ENCODE peak calls at places on chromosomes 2 and 18, in eight cellular contexts. N is heart right ventricle; Y is GM13976; Q is CD4-positive, alpha-beta T cell; G is glutamatergic neuron; I is progenitor cell of endocrine pancreas; K is adrenal gland; X is hepatocyte. L is an unnamed sample.

GRCh38 chr2:163752252-163752651 is 16.4 kb upstream of the FIGN start:
- DNase-seq in Y (no peak), N (no peak), I (no peak), G (no peak), Q (no peak), K (no peak), X (no peak), L (no peak)

GRCh38 chr18:29145993-29146539 is 969.1 kb upstream of the CDH2 start:
- DNase-seq in Y (no peak), K (no peak), X (no peak), I (no peak), Q (no peak), N (no peak), G (no peak), L (no peak)

GRCh38 chr2:78979380-78980238 is 45.9 kb upstream of the REG3G start:
- DNase-seq in K (peak), X (peak), G (peak), N (no peak), I (peak), Q (no peak), Y (peak), L (no peak)

GRCh38 chr18:46458472-46458871 is 198.5 kb downstream of the LOXHD1 start:
- DNase-seq in K (no peak), Y (no peak), N (no peak), G (no peak), I (no peak), X (no peak), Q (no peak), L (no peak)

GRCh38 chr2:8794923-8795825 is 42.2 kb downstream of the KIDINS220 start:
- DNase-seq in X (no peak), Q (no peak), Y (no peak), I (no peak), G (no peak), N (no peak), K (no peak), L (no peak)

GRCh38 chr2:141560723-141561122 is 570.1 kb downstream of the LRP1B start:
- DNase-seq in Y (no peak), X (no peak), K (no peak), Q (no peak), N (no peak), I (no peak), G (no peak), L (no peak)

GRCh38 chr2:56014075-56014730 is 90.6 kb upstream of the EFEMP1 start:
- DNase-seq in N (no peak), G (no peak), I (no peak), Y (no peak), X (no peak), Q (no peak), K (no peak), L (no peak)

GRCh38 chr2:219507555-219508443 is 6.5 kb upstream of the ASIC4 start:
- DNase-seq in G (no peak), I (no peak), X (no peak), Q (no peak), K (no peak), Y (no peak), N (no peak), L (no peak)

GRCh38 chr2:160334028-160334729 is 134.1 kb upstream of the ITGB6 start:
- DNase-seq in N (no peak), Q (no peak), G (no peak), X (no peak), K (no peak), Y (no peak), I (no peak), L (no peak)

GRCh38 chr2:240626531-240627300 is 1.4 kb downstream of the GPR35 start:
- DNase-seq in Q (peak), K (no peak), Y (no peak), X (peak), G (no peak), N (no peak), I (no peak), L (peak)

GRCh38 chr2:221571391-221572179 is 519 bp downstream of the EPHA4 start:
- DNase-seq in Q (peak), K (peak), X (peak), G (peak), N (peak), Y (peak), I (peak), L (peak)

GRCh38 chr2:231348703-231349373 is 46.7 kb upstream of the B3GNT7 start:
- DNase-seq in N (no peak), G (no peak), Y (no peak), K (no peak), X (no peak), Q (no peak), I (no peak), L (no peak)

GRCh38 chr2:190136259-190136658 is 73.7 kb upstream of the MSTN start:
- DNase-seq in Q (no peak), Y (no peak), N (no peak), G (no peak), K (no peak), I (no peak), X (peak), L (no peak)

GRCh38 chr2:229996320-229996719 is 72.4 kb downstream of the SLC16A14 start:
- DNase-seq in K (no peak), Y (no peak), G (no peak), X (no peak), I (no peak), Q (no peak), N (no peak), L (no peak)

GRCh38 chr2:58638256-58638795 is 397.2 kb upstream of the FANCL start:
- DNase-seq in N (no peak), X (no peak), K (no peak), Q (no peak), G (no peak), Y (no peak), I (no peak), L (no peak)

GRCh38 chr2:62149708-62150107 is 46.2 kb upstream of the B3GNT2 start:
- DNase-seq in Q (no peak), N (no peak), K (peak), Y (no peak), G (no peak), I (no peak), X (peak), L (no peak)

GRCh38 chr2:20480913-20481312 is 34.0 kb downstream of the RHOB start:
- DNase-seq in I (no peak), G (no peak), Y (no peak), K (peak), N (no peak), X (no peak), Q (no peak), L (no peak)

GRCh38 chr2:188787661-188788044 is 186.5 kb upstream of the COL3A1 start:
- DNase-seq in N (no peak), X (peak), Y (no peak), I (no peak), Q (no peak), G (no peak), K (no peak), L (no peak)

GRCh38 chr18:76450912-76451421 is 44.1 kb downstream of the ZNF516 start:
- DNase-seq in G (no peak), Q (no peak), K (peak), X (peak), I (no peak), N (peak), Y (peak), L (no peak)

GRCh38 chr2:17539596-17539992 is 902 bp upstream of the VSNL1 start:
- DNase-seq in I (no peak), G (peak), K (no peak), Q (no peak), Y (peak), N (peak), X (peak), L (no peak)

GRCh38 chr2:20567159-20567925 is 83.6 kb downstream of the HS1BP3 start:
- DNase-seq in K (no peak), I (no peak), Q (no peak), Y (no peak), X (no peak), G (no peak), N (no peak), L (no peak)

GRCh38 chr2:98086491-98087446 is at the start of gene VWA3B:
- DNase-seq in I (peak), K (peak), N (peak), X (peak), Q (no peak), G (peak), Y (peak), L (peak)

GRCh38 chr2:161886248-161886647 is 187.8 kb downstream of the DPP4 start:
- DNase-seq in K (no peak), G (no peak), Y (no peak), X (no peak), I (no peak), N (no peak), Q (no peak), L (no peak)

GRCh38 chr2:216713691-216714411 is 18.5 kb upstream of the IGFBP5 start:
- DNase-seq in N (peak), K (peak), G (no peak), Y (no peak), X (peak), I (no peak), Q (no peak), L (no peak)

GRCh38 chr2:109615637-109616144 is 1.5 kb downstream of the SOWAHC start:
- DNase-seq in K (no peak), N (no peak), Q (no peak), I (no peak), Y (no peak), X (no peak), G (peak), L (no peak)
- TF ChIP-seq CTCF in K (no peak), N (no peak), Q (no peak), I (no peak), Y (no peak), X (peak), G (no peak), L (no peak)

GRCh38 chr18:1564793-1565192 is 660.1 kb downstream of the ADCYAP1 start:
- DNase-seq in Y (no peak), X (no peak), K (no peak), I (no peak), G (no peak), N (no peak), Q (no peak), L (no peak)

DNA sequence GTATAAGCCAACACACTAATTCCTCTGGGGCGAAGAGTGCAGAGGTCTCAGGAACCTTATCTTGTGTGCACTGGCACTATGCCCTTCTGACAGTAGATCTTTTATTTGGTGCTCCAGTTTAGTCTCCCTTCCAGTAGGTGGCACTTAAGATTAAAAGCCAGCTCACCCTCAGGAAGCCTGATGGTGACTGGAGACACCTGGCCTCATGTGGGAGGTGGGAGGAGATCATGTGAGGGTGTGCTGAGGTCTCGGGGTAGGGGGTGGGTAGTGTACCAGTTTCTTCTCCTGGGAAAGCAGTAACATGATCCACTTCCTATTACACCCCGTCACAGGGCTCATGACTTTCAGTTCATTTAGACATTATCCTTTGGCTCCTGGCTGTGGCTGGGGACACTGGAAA is 654.9 kb downstream of the ADCYAP1 start:
- DNase-seq in Y (no peak), G (no peak), X (no peak), K (no peak), N (no peak), Q (no peak), I (no peak), L (no peak)
- TF ChIP-seq CTCF in Y (no peak), G (no peak), X (no peak), K (no peak), N (no peak), Q (no peak), I (no peak), L (no peak)

GRCh38 chr2:41872646-41873045 is 175.2 kb upstream of the PKDCC start:
- DNase-seq in G (no peak), N (no peak), X (no peak), Q (no peak), Y (no peak), I (no peak), K (no peak), L (no peak)

GRCh38 chr2:41869542-41870256 is 178.1 kb upstream of the PKDCC start:
- DNase-seq in I (peak), G (peak), N (peak), K (peak), Y (peak), X (peak), Q (peak), L (peak)

GRCh38 chr2:41873102-41873501 is 174.7 kb upstream of the PKDCC start:
- DNase-seq in G (no peak), I (no peak), Y (no peak), K (no peak), X (no peak), N (no peak), Q (no peak), L (no peak)

GRCh38 chr2:41870257-41870570 is 177.6 kb upstream of the PKDCC start:
- DNase-seq in Y (no peak), K (no peak), N (no peak), G (no peak), Q (no peak), X (no peak), I (no peak), L (no peak)

DNA sequence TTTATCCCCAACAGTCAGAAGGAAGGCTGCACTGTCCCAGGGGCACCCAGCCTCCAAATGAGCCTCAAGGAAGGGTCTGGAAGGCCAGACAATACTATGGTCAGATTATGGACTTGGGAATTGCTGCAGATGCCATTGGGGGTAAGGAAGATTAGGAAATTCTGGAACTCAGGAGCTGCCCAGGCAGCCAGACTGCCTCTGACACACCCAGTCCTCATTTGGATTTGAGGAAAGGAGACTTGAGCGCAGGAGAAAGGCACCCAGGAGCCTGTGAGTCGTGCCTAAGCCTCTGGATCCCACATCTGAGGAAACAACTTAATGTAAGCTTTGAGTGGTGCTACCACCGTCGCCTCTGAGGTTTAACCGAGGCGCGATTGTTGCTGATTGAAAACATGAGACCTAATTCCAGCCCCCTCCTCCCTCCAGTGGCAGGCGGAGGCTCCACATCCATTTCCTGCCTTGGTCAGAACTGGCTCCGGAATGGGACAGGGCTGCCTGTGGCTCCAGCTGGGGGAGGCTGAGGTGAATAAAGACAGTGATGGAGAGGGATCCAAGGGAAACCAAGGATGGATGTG is 176.8 kb upstream of the PKDCC start:
- DNase-seq in K (no peak), Y (no peak), Q (no peak), X (no peak), I (no peak), N (peak), G (peak), L (no peak)
- TF ChIP-seq CTCF in K (peak), Y (no peak), Q (no peak), X (peak), I (peak), N (peak), G (peak), L (no peak)

GRCh38 chr2:30226144-30227032 is 4.9 kb upstream of the LBH start:
- DNase-seq in Q (no peak), G (no peak), K (no peak), N (no peak), Y (peak), I (no peak), X (no peak), L (no peak)

GRCh38 chr2:30223413-30223874 is 7.9 kb upstream of the LBH start:
- DNase-seq in I (no peak), N (no peak), X (no peak), K (no peak), Q (no peak), G (no peak), Y (peak), L (no peak)

GRCh38 chr2:30222636-30223360 is 8.5 kb upstream of the LBH start:
- DNase-seq in Q (no peak), N (no peak), Y (no peak), X (no peak), G (no peak), I (no peak), K (no peak), L (no peak)

GRCh38 chr2:30224147-30224546 is 7.2 kb upstream of the LBH start:
- DNase-seq in K (no peak), G (no peak), Q (no peak), X (no peak), Y (no peak), I (no peak), N (no peak), L (no peak)

DNA sequence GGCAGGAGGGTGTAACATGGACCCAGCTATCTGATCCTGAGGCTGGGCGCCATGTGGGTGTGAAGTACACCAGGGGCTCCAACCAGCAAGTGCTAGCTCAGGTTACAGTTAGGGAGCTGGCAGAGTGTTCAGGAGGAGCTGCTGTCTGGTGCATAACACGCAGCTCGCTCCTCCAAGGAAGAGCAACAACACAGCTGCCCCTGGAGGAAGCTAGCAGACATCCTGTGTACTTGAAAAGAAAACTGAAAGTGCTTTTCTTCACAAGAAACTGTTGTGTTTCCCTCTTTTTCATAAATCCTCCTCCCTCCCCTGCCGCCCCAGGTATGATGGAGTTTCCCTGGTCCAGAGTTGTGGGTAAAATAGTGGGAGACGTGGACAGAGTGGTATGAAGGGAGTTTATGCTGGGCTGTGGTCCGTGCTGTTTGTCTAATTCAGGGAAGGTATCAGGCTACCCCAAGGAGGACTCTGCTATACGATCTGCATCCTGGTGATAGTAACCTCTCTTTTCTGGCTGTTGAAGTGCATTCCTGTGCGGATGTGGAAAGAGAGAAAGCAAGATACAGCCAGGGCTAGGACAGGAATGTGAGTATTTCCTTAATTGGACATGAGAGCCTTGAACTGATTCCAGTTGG is 6.1 kb upstream of the LBH start:
- DNase-seq in X (peak), N (peak), Y (peak), K (no peak), I (no peak), G (no peak), Q (peak), L (no peak)
- TF ChIP-seq CTCF in X (peak), N (no peak), Y (no peak), K (no peak), I (no peak), G (no peak), Q (no peak), L (no peak)

L was measured in activated B cell treated with CpG ODN at 0.5 μM for 24 hours.